ENCODE peak calls at places on chromosomes 6 and 20, in eight cellular contexts. P, E, G, Y, Z, K, B and V are unnamed samples.

GRCh38 chr6:25684565-25684964 is 32.5 kb downstream of the SCGN start:
- DNase-seq in E (no peak), Z (no peak), G (no peak), B (no peak), P (no peak), Y (no peak), K (no peak), V (peak; percentile 59)

GRCh38 chr6:133889557-133890301 is 816 bp downstream of the TCF21 start:
- DNase-seq in K (no peak), B (no peak), P (no peak), Z (peak; percentile 70), G (no peak), E (no peak), Y (no peak), V (peak; percentile 85)

GRCh38 chr20:29497261-29497671 is 1760.2 kb upstream of the DEFB115 start:
- DNase-seq in P (no peak), G (no peak), Z (no peak), E (peak; percentile 95), B (no peak), Y (no peak), K (no peak), V (peak; percentile 86)

GRCh38 chr20:9617940-9618339 is 103.5 kb downstream of the LAMP5 start:
- DNase-seq in B (peak; percentile 69), E (peak; percentile 12), Y (peak; percentile 58), P (no peak), G (no peak), Z (no peak), K (no peak), V (peak; percentile 51)

GRCh38 chr6:131013495-131013894 is 49.5 kb downstream of the EPB41L2 start:
- DNase-seq in K (no peak), G (no peak), Y (no peak), B (no peak), E (no peak), Z (peak; percentile 47), P (no peak), V (no peak)

GRCh38 chr20:26276811-26277210 is 580.2 kb upstream of the ZNF337 start:
- DNase-seq in E (peak; percentile 1), G (no peak), K (no peak), Y (no peak), P (peak; percentile 53), B (no peak), Z (no peak), V (no peak)

GRCh38 chr6:27672113-27672799 is 199.4 kb upstream of the ZNF184 start:
- DNase-seq in P (no peak), K (no peak), Z (peak; percentile 70), Y (no peak), G (peak; percentile 14), E (peak; percentile 96), B (no peak), V (no peak)

GRCh38 chr20:3680701-3681351 is 984 bp downstream of the ADAM33 start:
- DNase-seq in K (no peak), Y (no peak), G (no peak), B (no peak), E (no peak), Z (no peak), P (peak; percentile 71), V (no peak)

GRCh38 chr20:1833728-1834726 is 61.2 kb upstream of the SIRPA start:
- DNase-seq in K (no peak), B (no peak), Z (no peak), Y (no peak), E (no peak), P (no peak), G (no peak), V (no peak)

GRCh38 chr6:169529931-169530761 is 171.7 kb downstream of the WDR27 start:
- DNase-seq in P (peak; percentile 89), K (no peak), G (peak; percentile 52), B (peak; percentile 5), Z (no peak), Y (no peak), E (no peak), V (peak; percentile 45)

GRCh38 chr6:134774244-134774643 is 175.7 kb downstream of the ALDH8A1 start:
- DNase-seq in Z (no peak), E (no peak), B (no peak), K (no peak), P (no peak), G (no peak), Y (no peak), V (no peak)

GRCh38 chr6:25172819-25173218 is 106.4 kb upstream of the CARMIL1 start:
- DNase-seq in Y (no peak), P (no peak), Z (no peak), E (no peak), K (no peak), B (no peak), G (no peak), V (no peak)

GRCh38 chr6:163729127-163729872 is 314.8 kb downstream of the QKI start:
- DNase-seq in E (peak; percentile 74), G (no peak), K (peak; percentile 48), Y (no peak), Z (no peak), P (peak; percentile 22), B (no peak), V (no peak)

GRCh38 chr6:107490568-107491058 is 696 bp downstream of the SOBP start:
- DNase-seq in P (peak; percentile 65), Y (no peak), B (no peak), G (no peak), E (no peak), K (no peak), Z (peak; percentile 41), V (no peak)

GRCh38 chr6:35727206-35727934 is 9.5 kb upstream of the ARMC12 start:
- DNase-seq in Z (peak; percentile 96), P (peak; percentile 99), E (peak; percentile 82), K (peak; percentile 94), Y (peak; percentile 76), B (peak; percentile 55), G (peak; percentile 88), V (peak; percentile 88)

GRCh38 chr6:165013701-165014100 is 295.7 kb downstream of the C6orf118 start:
- DNase-seq in E (no peak), Z (no peak), G (no peak), P (no peak), Y (no peak), K (no peak), B (no peak), V (no peak)

GRCh38 chr20:25340380-25340779 is 50.3 kb downstream of the ABHD12 start:
- DNase-seq in E (no peak), B (no peak), Y (no peak), P (no peak), Z (no peak), K (no peak), G (no peak), V (no peak)

GRCh38 chr6:21781075-21781474 is 187.5 kb downstream of the SOX4 start:
- DNase-seq in Z (no peak), G (no peak), B (no peak), K (no peak), Y (no peak), E (no peak), P (no peak), V (no peak)

GRCh38 chr20:18985551-18985950 is 172.0 kb downstream of the SCP2D1 start:
- DNase-seq in Y (no peak), B (no peak), Z (no peak), E (no peak), K (no peak), G (no peak), P (no peak), V (no peak)

GRCh38 chr6:166623318-166623717 is 3.7 kb downstream of the RPS6KA2 start:
- DNase-seq in G (no peak), Y (no peak), Z (no peak), B (no peak), K (no peak), P (no peak), E (no peak), V (peak; percentile 74)

GRCh38 chr6:53752856-53753255 is 41.9 kb upstream of the LRRC1 start:
- DNase-seq in E (no peak), K (no peak), P (no peak), B (no peak), G (no peak), Z (no peak), Y (no peak), V (no peak)

GRCh38 chr6:41231246-41231645 is 3.1 kb downstream of the TREML4 start:
- DNase-seq in B (no peak), P (no peak), Y (no peak), E (no peak), Z (no peak), K (no peak), G (no peak), V (no peak)

GRCh38 chr6:34151321-34152041 is 5.6 kb upstream of the GRM4 start:
- DNase-seq in E (no peak), G (no peak), Y (no peak), P (peak; percentile 50), Z (no peak), K (peak; percentile 74), B (no peak), V (no peak)
- TF ChIP-seq EP300 in E (no peak), G (no peak), Y (no peak), P (no peak), Z (no peak), K (no peak), B (no peak), V (no peak)

GRCh38 chr6:13943943-13944342 is 19.2 kb downstream of the RNF182 start:
- DNase-seq in Y (no peak), B (no peak), E (no peak), Z (no peak), P (no peak), G (no peak), K (no peak), V (no peak)
- TF ChIP-seq EP300 in Y (no peak), B (no peak), E (no peak), Z (no peak), P (no peak), G (no peak), K (no peak), V (no peak)

DNA sequence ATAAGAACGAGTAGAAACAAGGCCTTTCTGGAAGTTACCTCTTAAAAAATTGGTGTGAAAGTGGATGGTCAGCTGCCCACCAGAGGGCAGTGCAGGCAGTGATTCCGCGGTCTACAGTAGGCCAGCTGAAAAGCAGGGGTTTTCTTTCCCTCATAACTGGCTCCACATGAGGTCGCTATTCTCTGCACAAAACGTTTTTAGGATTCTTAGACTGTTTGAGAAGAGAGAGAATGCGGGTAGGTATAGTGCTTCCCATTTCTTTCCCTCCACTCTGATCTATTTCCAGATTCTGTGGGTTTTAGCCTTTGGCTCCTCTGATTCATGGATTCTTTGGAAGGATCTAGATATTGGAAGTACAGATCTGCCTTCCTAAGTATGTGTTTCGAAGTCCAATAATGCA is 14.2 kb downstream of the FIG4 start:
- DNase-seq in Y (peak; percentile 80), E (peak; percentile 87), P (peak; percentile 80), K (no peak), Z (peak; percentile 88), B (peak; percentile 16), G (peak; percentile 84), V (peak; percentile 86)
- TF ChIP-seq EP300 in Y (no peak), E (no peak), P (no peak), K (no peak), Z (no peak), B (no peak), G (no peak), V (no peak)

GRCh38 chr6:127289934-127290333 is 23.3 kb downstream of the RNF146 start:
- DNase-seq in P (no peak), E (no peak), K (no peak), G (no peak), Z (no peak), Y (no peak), B (no peak), V (peak; percentile 36)

GRCh38 chr6:127291495-127291894 is 24.8 kb downstream of the RNF146 start:
- DNase-seq in P (no peak), B (no peak), Z (no peak), G (no peak), E (no peak), K (no peak), Y (no peak), V (no peak)

GRCh38 chr6:127290391-127290963 is 23.8 kb downstream of the RNF146 start:
- DNase-seq in Z (no peak), K (no peak), Y (no peak), E (no peak), B (no peak), P (no peak), G (no peak), V (no peak)

GRCh38 chr6:127288705-127289104 is 22.0 kb downstream of the RNF146 start:
- DNase-seq in Y (no peak), Z (no peak), P (no peak), E (no peak), K (no peak), B (no peak), G (no peak), V (no peak)
- TF ChIP-seq EP300 in Y (no peak), Z (no peak), P (no peak), E (no peak), K (no peak), B (no peak), G (no peak), V (no peak)